ENCODE peak calls at places on chromosome 13, in ten cellular contexts. R is heart left ventricle; T is mammary epithelial cell; Q is M059J; S is stimulated activated CD4-positive, alpha-beta T cell treated with anti-CD3 and anti-CD28 coated beads, Interleukin-12 subunit alpha, Interleukin-12 subunit beta, amount 100 ng/mL, for 24 hours; I is stromal cell of bone marrow; B is CD4-positive, alpha-beta T cell; A is neuronal stem cell; J is activated CD8-positive, alpha-beta memory T cell treated with anti-CD3 and anti-CD28 coated beads, Interleukin-2, amount 50 U/mL, for 48 hours; V is bronchial epithelial cell. H is an unnamed sample.

GRCh38 chr13:114132419-114133121 is at the start of gene RASA3:
- DNase-seq in A (peak), B (peak), Q (peak), R (peak), V (peak), T (peak), J (peak), I (peak), S (no peak), H (peak)

GRCh38 chr13:114142640-114143490 is 10.4 kb upstream of the RASA3 start:
- DNase-seq in B (peak), T (no peak), I (no peak), S (no peak), Q (no peak), V (peak), R (no peak), A (no peak), J (peak), H (peak)

GRCh38 chr13:25286308-25286968 is 850 bp downstream of the MTMR6 start:
- DNase-seq in J (no peak), T (peak), S (no peak), B (peak), Q (peak), V (peak), A (peak), I (no peak), R (no peak), H (peak)

GRCh38 chr13:31610270-31610998 is 128.9 kb upstream of the RXFP2 start:
- DNase-seq in B (no peak), T (no peak), R (no peak), S (no peak), I (no peak), V (no peak), Q (no peak), A (no peak), J (no peak), H (no peak)

GRCh38 chr13:59356607-59357006 is 807.1 kb downstream of the DIAPH3 start:
- DNase-seq in J (no peak), R (peak), V (no peak), A (no peak), Q (no peak), S (no peak), B (no peak), I (no peak), T (no peak), H (no peak)

GRCh38 chr13:66860868-66861447 is 369.2 kb downstream of the PCDH9 start:
- DNase-seq in B (no peak), I (peak), S (no peak), R (no peak), J (no peak), A (no peak), Q (no peak), T (no peak), V (no peak), H (no peak)

GRCh38 chr13:22961835-22962537 is 218.8 kb upstream of the SGCG start:
- DNase-seq in B (no peak), R (no peak), S (no peak), A (no peak), J (no peak), Q (no peak), V (no peak), I (no peak), T (no peak), H (no peak)

GRCh38 chr13:47168086-47168485 is 271.2 kb upstream of the HTR2A start:
- DNase-seq in R (no peak), J (no peak), T (peak), A (no peak), B (no peak), I (no peak), Q (no peak), S (no peak), V (peak), H (no peak)

GRCh38 chr13:112709825-112710783 is 20.3 kb downstream of the ATP11A start:
- DNase-seq in A (no peak), V (no peak), R (no peak), I (no peak), Q (no peak), S (no peak), B (no peak), T (no peak), J (no peak), H (no peak)

GRCh38 chr13:87444135-87444534 is 227.0 kb upstream of the SLITRK5 start:
- DNase-seq in I (no peak), J (no peak), V (no peak), T (no peak), A (no peak), S (no peak), B (no peak), R (no peak), Q (no peak), H (no peak)

GRCh38 chr13:25213716-25214115 is 41.6 kb upstream of the AMER2 start:
- DNase-seq in I (no peak), R (no peak), A (no peak), Q (peak), S (no peak), B (no peak), V (peak), J (no peak), T (peak), H (no peak)

GRCh38 chr13:28138756-28139470 is 568 bp downstream of the PAN3 start:
- DNase-seq in T (peak), I (peak), S (peak), B (peak), R (peak), V (peak), J (peak), A (peak), Q (peak), H (peak)

GRCh38 chr13:44373247-44373600 is 400 bp upstream of the SERP2 start:
- DNase-seq in R (no peak), A (no peak), T (no peak), V (no peak), S (no peak), Q (no peak), J (no peak), B (no peak), I (no peak), H (no peak)

GRCh38 chr13:21318891-21319532 is 140.1 kb downstream of the ZDHHC20 start:
- DNase-seq in J (no peak), Q (no peak), A (no peak), T (no peak), I (no peak), V (no peak), B (no peak), S (no peak), R (no peak), H (no peak)

GRCh38 chr13:52846567-52847321 is 1.7 kb downstream of the PCDH8 start:
- DNase-seq in V (no peak), T (peak), B (no peak), J (peak), S (no peak), Q (no peak), A (peak), R (peak), I (no peak), H (no peak)

GRCh38 chr13:24381539-24382265 is 72.3 kb downstream of the C1QTNF9 start:
- DNase-seq in T (no peak), B (no peak), I (peak), R (no peak), A (no peak), V (no peak), S (no peak), J (no peak), Q (peak), H (no peak)

H was measured in NCI-H748 treated with DMSO at 0.1 percent for 48 hours.